ENCODE peak calls at places on chromosomes 6 and 20, in five cellular contexts. One of them, this sample, is unnamed.

GRCh38 chr20:59603176-59603575 is 1.2 kb upstream of the PHACTR3 start:
- DNase-seq in adrenal gland: no peak
- DNase-seq in stimulated activated CD4-positive, alpha-beta T cell treated with anti-CD3 and anti-CD28 coated beads, Interleukin-15, amount 100 ng/mL, for 24 hours: no peak
- DNase-seq in fibroblast of pulmonary artery: no peak
- DNase-seq in dorsolateral prefrontal cortex: no peak
- DNase-seq in this sample: no peak

GRCh38 chr6:69027861-69028260 is 392.8 kb downstream of the ADGRB3 start:
- DNase-seq in dorsolateral prefrontal cortex: no peak
- DNase-seq in fibroblast of pulmonary artery: no peak
- DNase-seq in adrenal gland: no peak
- DNase-seq in stimulated activated CD4-positive, alpha-beta T cell treated with anti-CD3 and anti-CD28 coated beads, Interleukin-15, amount 100 ng/mL, for 24 hours: no peak
- DNase-seq in this sample: no peak

GRCh38 chr20:13990465-13990864 is at the start of gene SEL1L2:
- DNase-seq in adrenal gland: no peak
- DNase-seq in dorsolateral prefrontal cortex: no peak
- DNase-seq in stimulated activated CD4-positive, alpha-beta T cell treated with anti-CD3 and anti-CD28 coated beads, Interleukin-15, amount 100 ng/mL, for 24 hours: no peak
- DNase-seq in fibroblast of pulmonary artery: no peak
- DNase-seq in this sample: no peak

GRCh38 chr6:111555041-111555440 is 50.6 kb downstream of the TRAF3IP2 start:
- DNase-seq in fibroblast of pulmonary artery: no peak
- DNase-seq in dorsolateral prefrontal cortex: no peak
- DNase-seq in stimulated activated CD4-positive, alpha-beta T cell treated with anti-CD3 and anti-CD28 coated beads, Interleukin-15, amount 100 ng/mL, for 24 hours: no peak
- DNase-seq in adrenal gland: no peak
- DNase-seq in this sample: no peak

GRCh38 chr6:3499603-3500002 is 42.8 kb upstream of the SLC22A23 start:
- DNase-seq in fibroblast of pulmonary artery: no peak
- DNase-seq in stimulated activated CD4-positive, alpha-beta T cell treated with anti-CD3 and anti-CD28 coated beads, Interleukin-15, amount 100 ng/mL, for 24 hours: no peak
- DNase-seq in dorsolateral prefrontal cortex: no peak
- DNase-seq in adrenal gland: no peak
- DNase-seq in this sample: no peak

GRCh38 chr6:11317885-11318771 is 85.7 kb upstream of the NEDD9 start:
- DNase-seq in stimulated activated CD4-positive, alpha-beta T cell treated with anti-CD3 and anti-CD28 coated beads, Interleukin-15, amount 100 ng/mL, for 24 hours: peak; percentile 77
- DNase-seq in dorsolateral prefrontal cortex: no peak
- DNase-seq in fibroblast of pulmonary artery: peak; percentile 99
- DNase-seq in adrenal gland: peak; percentile 80
- DNase-seq in this sample: peak; percentile 55

GRCh38 chr20:53914861-53915458 is 155.4 kb downstream of the BCAS1 start:
- DNase-seq in stimulated activated CD4-positive, alpha-beta T cell treated with anti-CD3 and anti-CD28 coated beads, Interleukin-15, amount 100 ng/mL, for 24 hours: no peak
- DNase-seq in fibroblast of pulmonary artery: no peak
- DNase-seq in adrenal gland: no peak
- DNase-seq in dorsolateral prefrontal cortex: no peak
- DNase-seq in this sample: no peak

GRCh38 chr6:155066371-155066770 is 71.3 kb downstream of the TIAM2 start:
- DNase-seq in stimulated activated CD4-positive, alpha-beta T cell treated with anti-CD3 and anti-CD28 coated beads, Interleukin-15, amount 100 ng/mL, for 24 hours: no peak
- DNase-seq in adrenal gland: no peak
- DNase-seq in fibroblast of pulmonary artery: peak; percentile 63
- DNase-seq in dorsolateral prefrontal cortex: no peak
- DNase-seq in this sample: no peak

This sample was measured in ureter.